ENCODE peak calls at places on chromosomes 5 and 9, in four cellular contexts. One of them, this sample, is unnamed.
A peak's percentile ranks its signal among the peaks of the same experiment; 100 is the strongest.

GRCh38 chr5:14237313-14238086 is 94.4 kb downstream of the TRIO start:
- DNase-seq in fibroblast of pulmonary artery: no peak
- DNase-seq in CD4-positive, alpha-beta T cell: no peak
- DNase-seq in Calu3: no peak
- DNase-seq in this sample: no peak

GRCh38 chr5:78654386-78654785 is 5.8 kb upstream of the LHFPL2 start:
- DNase-seq in fibroblast of pulmonary artery: no peak
- DNase-seq in CD4-positive, alpha-beta T cell: no peak
- DNase-seq in Calu3: no peak
- DNase-seq in this sample: no peak

GRCh38 chr9:129987941-129988340 is 55.0 kb downstream of the FNBP1 start:
- DNase-seq in fibroblast of pulmonary artery: no peak
- DNase-seq in CD4-positive, alpha-beta T cell: no peak
- DNase-seq in Calu3: no peak
- DNase-seq in this sample: no peak

GRCh38 chr5:127925916-127926315 is 157.7 kb upstream of the SLC12A2 start:
- DNase-seq in fibroblast of pulmonary artery: no peak
- DNase-seq in CD4-positive, alpha-beta T cell: no peak
- DNase-seq in Calu3: peak; percentile 65
- DNase-seq in this sample: no peak

GRCh38 chr9:127608104-127608966 is 3.7 kb upstream of the STXBP1 start:
- DNase-seq in fibroblast of pulmonary artery: peak; percentile 45
- DNase-seq in CD4-positive, alpha-beta T cell: peak; percentile 73
- DNase-seq in Calu3: peak; percentile 71
- DNase-seq in this sample: peak; percentile 75

GRCh38 chr5:113058269-113058668 is 81.7 kb downstream of the DCP2 start:
- DNase-seq in fibroblast of pulmonary artery: no peak
- DNase-seq in CD4-positive, alpha-beta T cell: no peak
- DNase-seq in Calu3: no peak
- DNase-seq in this sample: no peak

GRCh38 chr9:135579889-135580660 is 18.5 kb downstream of the PAEP start:
- DNase-seq in fibroblast of pulmonary artery: no peak
- DNase-seq in CD4-positive, alpha-beta T cell: no peak
- DNase-seq in Calu3: no peak
- DNase-seq in this sample: no peak

GRCh38 chr5:134018154-134018985 is 13.6 kb upstream of the VDAC1 start:
- DNase-seq in fibroblast of pulmonary artery: no peak
- DNase-seq in CD4-positive, alpha-beta T cell: no peak
- DNase-seq in Calu3: peak; percentile 75
- DNase-seq in this sample: no peak

GRCh38 chr5:142918959-142919635 is 148.9 kb downstream of the ARHGAP26 start:
- DNase-seq in fibroblast of pulmonary artery: no peak
- DNase-seq in CD4-positive, alpha-beta T cell: no peak
- DNase-seq in Calu3: no peak
- DNase-seq in this sample: no peak

GRCh38 chr5:26622947-26623346 is 415.4 kb downstream of the CDH9 start:
- DNase-seq in fibroblast of pulmonary artery: no peak
- DNase-seq in CD4-positive, alpha-beta T cell: no peak
- DNase-seq in Calu3: no peak
- DNase-seq in this sample: no peak

GRCh38 chr9:25724424-25724823 is 46.2 kb upstream of the TUSC1 start:
- DNase-seq in fibroblast of pulmonary artery: peak; percentile 24
- DNase-seq in CD4-positive, alpha-beta T cell: no peak
- DNase-seq in Calu3: no peak
- DNase-seq in this sample: no peak

GRCh38 chr5:1537166-1538154 is 13.7 kb upstream of the LPCAT1 start:
- DNase-seq in fibroblast of pulmonary artery: no peak
- DNase-seq in CD4-positive, alpha-beta T cell: no peak
- DNase-seq in Calu3: no peak
- DNase-seq in this sample: no peak

GRCh38 chr5:963673-964531 is 44.7 kb upstream of the NKD2 start:
- DNase-seq in fibroblast of pulmonary artery: peak; percentile 98
- DNase-seq in CD4-positive, alpha-beta T cell: no peak
- DNase-seq in Calu3: no peak
- DNase-seq in this sample: no peak

GRCh38 chr5:75235711-75236110 is 967 bp downstream of the ANKRD31 start:
- DNase-seq in fibroblast of pulmonary artery: no peak
- DNase-seq in CD4-positive, alpha-beta T cell: no peak
- DNase-seq in Calu3: no peak
- DNase-seq in this sample: no peak

GRCh38 chr5:181052526-181052927 is 12.5 kb downstream of the BTNL9 start:
- DNase-seq in fibroblast of pulmonary artery: peak; percentile 8
- DNase-seq in CD4-positive, alpha-beta T cell: no peak
- DNase-seq in Calu3: peak; percentile 23
- DNase-seq in this sample: no peak

GRCh38 chr9:129888085-129888808 is 53.0 kb downstream of the USP20 start:
- DNase-seq in fibroblast of pulmonary artery: no peak
- DNase-seq in CD4-positive, alpha-beta T cell: peak; percentile 87
- DNase-seq in Calu3: no peak
- DNase-seq in this sample: peak; percentile 88

GRCh38 chr5:96664669-96665068 is 2.5 kb downstream of the CAST start:
- DNase-seq in fibroblast of pulmonary artery: no peak
- DNase-seq in CD4-positive, alpha-beta T cell: no peak
- DNase-seq in Calu3: no peak
- DNase-seq in this sample: no peak

GRCh38 chr5:96663608-96664007 is 1.4 kb downstream of the CAST start:
- DNase-seq in fibroblast of pulmonary artery: no peak
- DNase-seq in CD4-positive, alpha-beta T cell: no peak
- DNase-seq in Calu3: no peak
- DNase-seq in this sample: no peak

GRCh38 chr5:96661101-96661840 is 905 bp upstream of the CAST start:
- DNase-seq in fibroblast of pulmonary artery: peak; percentile 49
- DNase-seq in CD4-positive, alpha-beta T cell: peak; percentile 8
- DNase-seq in Calu3: peak; percentile 13
- DNase-seq in this sample: no peak

GRCh38 chr5:96661841-96662724 is at the start of gene CAST:
- DNase-seq in fibroblast of pulmonary artery: peak; percentile 95
- DNase-seq in CD4-positive, alpha-beta T cell: peak; percentile 68
- DNase-seq in Calu3: peak; percentile 97
- DNase-seq in this sample: peak; percentile 94

DNA sequence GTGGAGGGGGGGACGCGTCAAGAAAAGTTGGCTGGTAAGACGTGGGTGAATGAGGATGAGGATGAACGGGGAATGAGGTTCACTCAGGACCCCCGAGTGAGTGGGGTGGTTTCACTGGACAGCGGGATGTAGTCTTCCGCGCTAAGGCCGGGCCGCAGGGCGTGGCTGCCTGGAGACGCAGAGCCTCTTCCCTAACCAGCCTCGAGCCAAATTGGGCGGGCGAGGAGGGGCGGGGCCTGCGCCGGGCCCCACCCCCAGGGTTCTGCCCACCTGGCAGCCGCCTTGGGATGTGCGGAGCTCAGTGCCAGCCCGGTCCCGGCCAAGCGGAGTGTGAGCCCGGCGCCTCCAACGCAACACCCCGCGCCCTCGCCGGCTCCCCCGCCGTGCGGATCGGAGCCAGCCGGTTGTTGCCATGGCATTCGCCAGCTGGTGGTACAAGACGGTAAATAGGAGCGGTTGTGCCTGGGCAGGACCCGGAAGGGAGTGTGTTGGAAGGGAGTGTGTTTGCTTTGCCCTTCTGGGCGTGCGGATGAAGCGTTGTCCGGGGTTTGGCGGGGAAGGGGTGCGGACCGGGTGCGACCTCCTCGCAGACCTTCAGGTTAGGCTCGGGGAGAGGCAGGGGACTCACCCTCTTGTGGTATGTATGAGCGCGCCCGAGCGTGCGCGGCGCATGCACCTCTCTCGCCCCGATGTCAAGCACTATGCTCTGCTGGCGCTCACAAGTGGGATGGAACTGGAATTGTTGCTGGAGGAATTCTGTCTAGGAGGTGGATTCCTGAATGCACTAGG is 743 bp downstream of the CAST start:
- DNase-seq in fibroblast of pulmonary artery: peak; percentile 89
- DNase-seq in CD4-positive, alpha-beta T cell: peak; percentile 70
- DNase-seq in Calu3: peak; percentile 98
- DNase-seq in this sample: peak; percentile 80
- TF ChIP-seq CTCF in fibroblast of pulmonary artery: no peak
- TF ChIP-seq CTCF in CD4-positive, alpha-beta T cell: no peak
- TF ChIP-seq CTCF in Calu3: no peak
- TF ChIP-seq CTCF in this sample: no peak

GRCh38 chr5:86500947-86501346 is 116.8 kb upstream of the COX7C start:
- DNase-seq in fibroblast of pulmonary artery: no peak
- DNase-seq in CD4-positive, alpha-beta T cell: no peak
- DNase-seq in Calu3: peak; percentile 34
- DNase-seq in this sample: no peak
- TF ChIP-seq CTCF in fibroblast of pulmonary artery: no peak
- TF ChIP-seq CTCF in CD4-positive, alpha-beta T cell: no peak
- TF ChIP-seq CTCF in Calu3: peak; percentile 44
- TF ChIP-seq CTCF in this sample: no peak

GRCh38 chr9:110638381-110638954 is 30.1 kb upstream of the MUSK start:
- DNase-seq in fibroblast of pulmonary artery: peak; percentile 71
- DNase-seq in CD4-positive, alpha-beta T cell: no peak
- DNase-seq in Calu3: no peak
- DNase-seq in this sample: no peak
- TF ChIP-seq CTCF in fibroblast of pulmonary artery: peak; percentile 44
- TF ChIP-seq CTCF in CD4-positive, alpha-beta T cell: no peak
- TF ChIP-seq CTCF in Calu3: no peak
- TF ChIP-seq CTCF in this sample: peak; percentile 27

GRCh38 chr9:73685786-73686185 is 534.1 kb downstream of the ANXA1 start:
- DNase-seq in fibroblast of pulmonary artery: no peak
- DNase-seq in CD4-positive, alpha-beta T cell: no peak
- DNase-seq in Calu3: no peak
- DNase-seq in this sample: no peak

GRCh38 chr9:73680831-73681230 is 529.2 kb downstream of the ANXA1 start:
- DNase-seq in fibroblast of pulmonary artery: peak; percentile 66
- DNase-seq in CD4-positive, alpha-beta T cell: no peak
- DNase-seq in Calu3: no peak
- DNase-seq in this sample: no peak

GRCh38 chr9:73689091-73689870 is 537.6 kb downstream of the ANXA1 start:
- DNase-seq in fibroblast of pulmonary artery: no peak
- DNase-seq in CD4-positive, alpha-beta T cell: no peak
- DNase-seq in Calu3: no peak
- DNase-seq in this sample: no peak

GRCh38 chr9:73684601-73685000 is 532.9 kb downstream of the ANXA1 start:
- DNase-seq in fibroblast of pulmonary artery: peak; percentile 11
- DNase-seq in CD4-positive, alpha-beta T cell: no peak
- DNase-seq in Calu3: no peak
- DNase-seq in this sample: no peak

GRCh38 chr9:73683862-73684591 is 532.4 kb downstream of the ANXA1 start:
- DNase-seq in fibroblast of pulmonary artery: peak; percentile 77
- DNase-seq in CD4-positive, alpha-beta T cell: no peak
- DNase-seq in Calu3: peak; percentile 3
- DNase-seq in this sample: no peak
- TF ChIP-seq CTCF in fibroblast of pulmonary artery: peak; percentile 71
- TF ChIP-seq CTCF in CD4-positive, alpha-beta T cell: no peak
- TF ChIP-seq CTCF in Calu3: peak; percentile 43
- TF ChIP-seq CTCF in this sample: no peak

GRCh38 chr5:111404270-111404769 is 108.0 kb downstream of the STARD4 start:
- DNase-seq in fibroblast of pulmonary artery: peak; percentile 22
- DNase-seq in CD4-positive, alpha-beta T cell: no peak
- DNase-seq in Calu3: no peak
- DNase-seq in this sample: no peak

GRCh38 chr5:111401906-111402305 is 110.4 kb downstream of the STARD4 start:
- DNase-seq in fibroblast of pulmonary artery: no peak
- DNase-seq in CD4-positive, alpha-beta T cell: no peak
- DNase-seq in Calu3: no peak
- DNase-seq in this sample: no peak

GRCh38 chr5:111398013-111398412 is 114.3 kb downstream of the STARD4 start:
- DNase-seq in fibroblast of pulmonary artery: no peak
- DNase-seq in CD4-positive, alpha-beta T cell: no peak
- DNase-seq in Calu3: no peak
- DNase-seq in this sample: no peak

GRCh38 chr5:111394580-111394979 is 117.8 kb downstream of the STARD4 start:
- DNase-seq in fibroblast of pulmonary artery: peak; percentile 90
- DNase-seq in CD4-positive, alpha-beta T cell: no peak
- DNase-seq in Calu3: no peak
- DNase-seq in this sample: no peak

DNA sequence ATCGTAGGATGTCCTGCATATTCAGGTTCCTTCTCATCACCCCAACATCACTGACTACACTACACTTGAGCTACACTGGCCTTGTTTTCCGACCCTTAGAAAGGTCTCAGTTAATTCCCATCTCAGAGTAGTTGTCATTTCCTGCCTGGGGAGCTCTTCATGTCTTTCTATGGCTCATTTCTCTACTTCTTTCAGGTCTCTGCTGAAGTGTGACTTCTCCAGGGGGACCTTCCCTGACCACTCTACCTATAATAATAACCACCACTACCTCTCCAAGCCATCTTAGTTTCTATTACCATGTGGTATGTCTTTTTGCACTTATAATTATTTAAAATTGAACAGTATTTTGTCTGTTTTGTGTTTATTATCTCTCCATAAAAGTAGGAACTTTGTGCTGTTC is 113.2 kb downstream of the STARD4 start:
- DNase-seq in fibroblast of pulmonary artery: no peak
- DNase-seq in CD4-positive, alpha-beta T cell: no peak
- DNase-seq in Calu3: no peak
- DNase-seq in this sample: no peak
- TF ChIP-seq CTCF in fibroblast of pulmonary artery: no peak
- TF ChIP-seq CTCF in CD4-positive, alpha-beta T cell: no peak
- TF ChIP-seq CTCF in Calu3: no peak
- TF ChIP-seq CTCF in this sample: no peak

DNA sequence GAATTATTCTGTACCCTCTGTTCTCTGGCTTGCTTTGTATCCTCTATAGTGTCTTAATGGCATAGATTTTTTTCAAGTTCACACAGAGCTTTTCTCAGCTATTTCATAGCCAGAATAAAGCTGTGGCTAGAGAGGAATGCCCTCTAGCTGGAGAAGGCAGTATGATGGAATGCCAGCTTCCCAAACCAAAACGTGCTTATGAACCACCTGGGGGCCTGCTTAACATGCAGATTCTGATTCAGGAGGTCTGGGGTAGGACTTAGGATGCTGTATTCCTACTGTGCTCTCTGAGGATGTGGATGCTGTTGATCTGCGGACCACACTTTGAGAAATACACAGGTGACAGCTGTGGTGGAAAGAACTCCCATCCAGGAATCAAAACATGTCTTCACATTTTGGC is 49.9 kb upstream of the DPYSL3 start:
- DNase-seq in fibroblast of pulmonary artery: no peak
- DNase-seq in CD4-positive, alpha-beta T cell: no peak
- DNase-seq in Calu3: no peak
- DNase-seq in this sample: no peak
- TF ChIP-seq CTCF in fibroblast of pulmonary artery: peak; percentile 19
- TF ChIP-seq CTCF in CD4-positive, alpha-beta T cell: no peak
- TF ChIP-seq CTCF in Calu3: no peak
- TF ChIP-seq CTCF in this sample: no peak